ENCODE peak calls at places on chromosome 6, in five cellular contexts. One of them, this sample, is unnamed.

GRCh38 chr6:108800510-108800909 is 47.7 kb upstream of the ARMC2 start:
- DNase-seq in GM12878: no peak
- DNase-seq in HepG2: no peak
- DNase-seq in H1: no peak
- DNase-seq in K562: no peak
- DNase-seq in this sample: no peak

GRCh38 chr6:130215526-130215925 is 7.2 kb downstream of the SAMD3 start:
- DNase-seq in H1: no peak
- DNase-seq in GM12878: no peak
- DNase-seq in HepG2: no peak
- DNase-seq in K562: no peak
- DNase-seq in this sample: no peak

GRCh38 chr6:134318396-134319281 is 727 bp upstream of the SGK1 start:
- DNase-seq in K562: no peak
- DNase-seq in H1: no peak
- DNase-seq in GM12878: no peak
- DNase-seq in HepG2: no peak
- DNase-seq in this sample: no peak

GRCh38 chr6:7727150-7727950 is 1.5 kb downstream of the BMP6 start:
- DNase-seq in H1: no peak
- DNase-seq in K562: peak
- DNase-seq in HepG2: no peak
- DNase-seq in GM12878: no peak
- DNase-seq in this sample: no peak

GRCh38 chr6:158039178-158039557 is 57.5 kb downstream of the SYNJ2 start:
- DNase-seq in K562: no peak
- DNase-seq in H1: no peak
- DNase-seq in HepG2: no peak
- DNase-seq in GM12878: no peak
- DNase-seq in this sample: no peak

GRCh38 chr6:160188773-160189172 is 67.2 kb downstream of the SLC22A1 start:
- DNase-seq in H1: no peak
- DNase-seq in GM12878: no peak
- DNase-seq in HepG2: no peak
- DNase-seq in K562: no peak
- DNase-seq in this sample: no peak

GRCh38 chr6:15956205-15957106 is 172.4 kb upstream of the MYLIP start:
- DNase-seq in HepG2: peak
- DNase-seq in GM12878: no peak
- DNase-seq in H1: no peak
- DNase-seq in K562: no peak
- DNase-seq in this sample: no peak

GRCh38 chr6:159512104-159512503 is 180.9 kb downstream of the SOD2 start:
- DNase-seq in GM12878: no peak
- DNase-seq in H1: no peak
- DNase-seq in HepG2: no peak
- DNase-seq in K562: no peak
- DNase-seq in this sample: no peak

GRCh38 chr6:56842602-56843475 is 112.1 kb upstream of the BEND6 start:
- DNase-seq in GM12878: no peak
- DNase-seq in K562: no peak
- DNase-seq in HepG2: no peak
- DNase-seq in H1: no peak
- DNase-seq in this sample: no peak

GRCh38 chr6:170172825-170173231 is 118.0 kb downstream of the DLL1 start:
- DNase-seq in GM12878: no peak
- DNase-seq in K562: no peak
- DNase-seq in H1: no peak
- DNase-seq in HepG2: no peak
- DNase-seq in this sample: no peak

GRCh38 chr6:22468566-22468965 is 100.8 kb upstream of the HDGFL1 start:
- DNase-seq in H1: no peak
- DNase-seq in HepG2: no peak
- DNase-seq in K562: no peak
- DNase-seq in GM12878: no peak
- DNase-seq in this sample: no peak

GRCh38 chr6:28910901-28911680 is 12.7 kb downstream of the TRIM27 start:
- DNase-seq in H1: no peak
- DNase-seq in GM12878: no peak
- DNase-seq in K562: no peak
- DNase-seq in HepG2: no peak
- DNase-seq in this sample: no peak

GRCh38 chr6:150145427-150145826 is 2.6 kb downstream of the PPP1R14C start:
- DNase-seq in HepG2: no peak
- DNase-seq in GM12878: no peak
- DNase-seq in H1: no peak
- DNase-seq in K562: no peak
- DNase-seq in this sample: no peak

GRCh38 chr6:113763883-113764282 is 93.3 kb upstream of the MARCKS start:
- DNase-seq in HepG2: no peak
- DNase-seq in GM12878: peak
- DNase-seq in K562: no peak
- DNase-seq in H1: no peak
- DNase-seq in this sample: peak

GRCh38 chr6:32774428-32774827 is 11.1 kb upstream of the HLA-DQB2 start:
- DNase-seq in GM12878: no peak
- DNase-seq in HepG2: no peak
- DNase-seq in H1: no peak
- DNase-seq in K562: no peak
- DNase-seq in this sample: no peak

GRCh38 chr6:89895273-89895874 is 1.1 kb downstream of the GJA10 start:
- DNase-seq in GM12878: no peak
- DNase-seq in K562: no peak
- DNase-seq in H1: no peak
- DNase-seq in HepG2: peak
- DNase-seq in this sample: no peak

GRCh38 chr6:72580281-72580940 is 41.5 kb upstream of the KCNQ5 start:
- DNase-seq in HepG2: peak
- DNase-seq in K562: peak
- DNase-seq in H1: peak
- DNase-seq in GM12878: no peak
- DNase-seq in this sample: peak

GRCh38 chr6:16238057-16238657 is at the start of gene GMPR:
- DNase-seq in GM12878: no peak
- DNase-seq in HepG2: no peak
- DNase-seq in H1: no peak
- DNase-seq in K562: peak
- DNase-seq in this sample: peak

GRCh38 chr6:135128268-135128914 is 52.7 kb upstream of the MYB start:
- DNase-seq in H1: no peak
- DNase-seq in GM12878: no peak
- DNase-seq in HepG2: no peak
- DNase-seq in K562: no peak
- DNase-seq in this sample: no peak

GRCh38 chr6:121951918-121952379 is 447.5 kb upstream of the HSF2 start:
- DNase-seq in HepG2: no peak
- DNase-seq in K562: no peak
- DNase-seq in H1: no peak
- DNase-seq in GM12878: no peak
- DNase-seq in this sample: no peak

GRCh38 chr6:148364056-148364844 is 21.6 kb downstream of the SASH1 start:
- DNase-seq in HepG2: no peak
- DNase-seq in H1: no peak
- DNase-seq in GM12878: no peak
- DNase-seq in K562: no peak
- DNase-seq in this sample: no peak

GRCh38 chr6:110831405-110831804 is 16.1 kb upstream of the CDK19 start:
- DNase-seq in H1: no peak
- DNase-seq in K562: no peak
- DNase-seq in GM12878: no peak
- DNase-seq in HepG2: no peak
- DNase-seq in this sample: no peak

GRCh38 chr6:156825475-156825874 is 48.3 kb downstream of the ARID1B start:
- DNase-seq in H1: no peak
- DNase-seq in HepG2: no peak
- DNase-seq in K562: no peak
- DNase-seq in GM12878: no peak
- DNase-seq in this sample: no peak

GRCh38 chr6:156830126-156830525 is 52.9 kb downstream of the ARID1B start:
- DNase-seq in HepG2: no peak
- DNase-seq in GM12878: no peak
- DNase-seq in H1: no peak
- DNase-seq in K562: no peak
- DNase-seq in this sample: no peak

GRCh38 chr6:156827382-156827781 is 50.2 kb downstream of the ARID1B start:
- DNase-seq in HepG2: no peak
- DNase-seq in GM12878: no peak
- DNase-seq in H1: no peak
- DNase-seq in K562: no peak
- DNase-seq in this sample: no peak

GRCh38 chr6:156826290-156826955 is 49.2 kb downstream of the ARID1B start:
- DNase-seq in K562: no peak
- DNase-seq in HepG2: no peak
- DNase-seq in GM12878: no peak
- DNase-seq in H1: no peak
- DNase-seq in this sample: no peak

GRCh38 chr6:156828280-156828703 is 51.1 kb downstream of the ARID1B start:
- DNase-seq in H1: no peak
- DNase-seq in HepG2: peak
- DNase-seq in GM12878: no peak
- DNase-seq in K562: no peak
- DNase-seq in this sample: peak
- TF ChIP-seq CEBPB in H1: no peak
- TF ChIP-seq CEBPB in HepG2: no peak
- TF ChIP-seq CEBPB in GM12878: no peak
- TF ChIP-seq CEBPB in K562: no peak
- TF ChIP-seq CEBPB in this sample: no peak

GRCh38 chr6:18245079-18245478 is 19.3 kb downstream of the DEK start:
- DNase-seq in HepG2: no peak
- DNase-seq in K562: no peak
- DNase-seq in H1: no peak
- DNase-seq in GM12878: no peak
- DNase-seq in this sample: no peak
- TF ChIP-seq POLR2A in HepG2: no peak
- TF ChIP-seq POLR2A in K562: no peak
- TF ChIP-seq POLR2A in H1: no peak
- TF ChIP-seq POLR2A in GM12878: no peak
- TF ChIP-seq POLR2A in this sample: no peak

GRCh38 chr6:35181933-35182612 is 31.7 kb upstream of the SCUBE3 start:
- DNase-seq in H1: no peak
- DNase-seq in HepG2: no peak
- DNase-seq in GM12878: no peak
- DNase-seq in K562: no peak
- DNase-seq in this sample: peak
- TF ChIP-seq POLR2AphosphoS5 in H1: no peak
- TF ChIP-seq POLR2AphosphoS5 in HepG2: no peak
- TF ChIP-seq POLR2AphosphoS5 in GM12878: no peak
- TF ChIP-seq POLR2AphosphoS5 in K562: no peak
- TF ChIP-seq POLR2AphosphoS5 in this sample: peak

GRCh38 chr6:162471842-162472241 is 255.7 kb downstream of the PRKN start:
- DNase-seq in K562: no peak
- DNase-seq in HepG2: no peak
- DNase-seq in H1: no peak
- DNase-seq in GM12878: no peak
- DNase-seq in this sample: no peak
- TF ChIP-seq CEBPB in K562: no peak
- TF ChIP-seq CEBPB in HepG2: no peak
- TF ChIP-seq CEBPB in H1: no peak
- TF ChIP-seq CEBPB in GM12878: no peak
- TF ChIP-seq CEBPB in this sample: no peak

GRCh38 chr6:38640216-38640909 is 634 bp upstream of the BTBD9 start:
- DNase-seq in K562: no peak
- DNase-seq in H1: no peak
- DNase-seq in HepG2: no peak
- DNase-seq in GM12878: peak
- DNase-seq in this sample: no peak
- TF ChIP-seq POLR2A in K562: no peak
- TF ChIP-seq POLR2A in H1: no peak
- TF ChIP-seq POLR2A in HepG2: no peak
- TF ChIP-seq POLR2A in GM12878: no peak
- TF ChIP-seq POLR2A in this sample: no peak

GRCh38 chr6:31216208-31216898 is 45.9 kb upstream of the POU5F1 start:
- DNase-seq in GM12878: no peak
- DNase-seq in H1: no peak
- DNase-seq in HepG2: no peak
- DNase-seq in K562: no peak
- DNase-seq in this sample: no peak
- TF ChIP-seq POLR2AphosphoS5 in GM12878: no peak
- TF ChIP-seq POLR2AphosphoS5 in H1: no peak
- TF ChIP-seq POLR2AphosphoS5 in HepG2: no peak
- TF ChIP-seq POLR2AphosphoS5 in K562: no peak
- TF ChIP-seq POLR2AphosphoS5 in this sample: no peak